ENCODE peak calls at places on chromosomes 3 and 15, in five cellular contexts. One of them, this sample, is unnamed.
A peak's percentile ranks its signal among the peaks of the same experiment; 100 is the strongest.

GRCh38 chr3:64049136-64049535 is 25.8 kb upstream of the PSMD6 start:
- DNase-seq in tibial nerve: no peak
- DNase-seq in upper lobe of right lung: no peak
- DNase-seq in GM12878: no peak
- DNase-seq in GM23248: peak; percentile 77
- DNase-seq in this sample: no peak

GRCh38 chr3:102035118-102035517 is 185.8 kb downstream of the NFKBIZ start:
- DNase-seq in GM23248: no peak
- DNase-seq in tibial nerve: no peak
- DNase-seq in GM12878: no peak
- DNase-seq in upper lobe of right lung: no peak
- DNase-seq in this sample: no peak

GRCh38 chr3:49689046-49689886 is at the start of the genes MST1 and RNF123:
- DNase-seq in GM23248: peak; percentile 89
- DNase-seq in GM12878: peak; percentile 59
- DNase-seq in tibial nerve: peak; percentile 62
- DNase-seq in upper lobe of right lung: peak; percentile 96
- DNase-seq in this sample: peak; percentile 93

GRCh38 chr3:48347500-48347899 is 14.0 kb upstream of the SPINK8 start:
- DNase-seq in GM23248: peak; percentile 4
- DNase-seq in tibial nerve: no peak
- DNase-seq in GM12878: no peak
- DNase-seq in upper lobe of right lung: no peak
- DNase-seq in this sample: no peak

GRCh38 chr15:41971893-41972340 is 440 bp downstream of the EHD4 start:
- DNase-seq in upper lobe of right lung: no peak
- DNase-seq in GM23248: peak; percentile 38
- DNase-seq in GM12878: no peak
- DNase-seq in tibial nerve: no peak
- DNase-seq in this sample: no peak

GRCh38 chr3:142507241-142507640 is 59.4 kb upstream of the XRN1 start:
- DNase-seq in GM23248: peak; percentile 33
- DNase-seq in upper lobe of right lung: no peak
- DNase-seq in tibial nerve: no peak
- DNase-seq in GM12878: no peak
- DNase-seq in this sample: no peak

GRCh38 chr3:194874206-194874605 is 188.5 kb downstream of the FAM43A start:
- DNase-seq in tibial nerve: no peak
- DNase-seq in upper lobe of right lung: no peak
- DNase-seq in GM23248: no peak
- DNase-seq in GM12878: no peak
- DNase-seq in this sample: no peak

GRCh38 chr3:105368575-105369500 is 2.1 kb downstream of the ALCAM start:
- DNase-seq in tibial nerve: no peak
- DNase-seq in upper lobe of right lung: peak; percentile 90
- DNase-seq in GM12878: peak; percentile 69
- DNase-seq in GM23248: peak; percentile 76
- DNase-seq in this sample: no peak

GRCh38 chr3:171264758-171265157 is 195.4 kb downstream of the TNIK start:
- DNase-seq in GM23248: no peak
- DNase-seq in upper lobe of right lung: no peak
- DNase-seq in GM12878: no peak
- DNase-seq in tibial nerve: no peak
- DNase-seq in this sample: no peak

GRCh38 chr15:100175406-100176114 is 166.2 kb downstream of the ADAMTS17 start:
- DNase-seq in GM23248: no peak
- DNase-seq in upper lobe of right lung: no peak
- DNase-seq in GM12878: no peak
- DNase-seq in tibial nerve: no peak
- DNase-seq in this sample: no peak

GRCh38 chr15:40367038-40367672 is 9.1 kb downstream of the DISP2 start:
- DNase-seq in upper lobe of right lung: peak; percentile 64
- DNase-seq in tibial nerve: no peak
- DNase-seq in GM23248: no peak
- DNase-seq in GM12878: no peak
- DNase-seq in this sample: no peak

GRCh38 chr15:28879551-28879950 is 6.2 kb upstream of the APBA2 start:
- DNase-seq in GM12878: no peak
- DNase-seq in GM23248: no peak
- DNase-seq in upper lobe of right lung: no peak
- DNase-seq in tibial nerve: no peak
- DNase-seq in this sample: no peak

GRCh38 chr15:58463815-58464697 is 32.3 kb downstream of the LIPC start:
- DNase-seq in upper lobe of right lung: no peak
- DNase-seq in tibial nerve: no peak
- DNase-seq in GM12878: no peak
- DNase-seq in GM23248: peak; percentile 25
- DNase-seq in this sample: no peak

GRCh38 chr3:196688349-196688748 is 23.7 kb downstream of the CEP19 start:
- DNase-seq in GM23248: peak; percentile 96
- DNase-seq in tibial nerve: no peak
- DNase-seq in upper lobe of right lung: peak; percentile 84
- DNase-seq in GM12878: no peak
- DNase-seq in this sample: no peak

GRCh38 chr3:28299705-28300104 is 48.8 kb upstream of the ZCWPW2 start:
- DNase-seq in GM12878: no peak
- DNase-seq in tibial nerve: no peak
- DNase-seq in GM23248: no peak
- DNase-seq in upper lobe of right lung: no peak
- DNase-seq in this sample: no peak

GRCh38 chr15:92892201-92892555 is 7.9 kb upstream of the CHD2 start:
- DNase-seq in upper lobe of right lung: no peak
- DNase-seq in GM23248: no peak
- DNase-seq in tibial nerve: no peak
- DNase-seq in GM12878: no peak
- DNase-seq in this sample: no peak

GRCh38 chr15:92887869-92888268 is 12.3 kb upstream of the CHD2 start:
- DNase-seq in upper lobe of right lung: no peak
- DNase-seq in GM12878: no peak
- DNase-seq in GM23248: no peak
- DNase-seq in tibial nerve: no peak
- DNase-seq in this sample: no peak

GRCh38 chr15:92889390-92890113 is 10.6 kb upstream of the CHD2 start:
- DNase-seq in tibial nerve: no peak
- DNase-seq in GM23248: no peak
- DNase-seq in upper lobe of right lung: no peak
- DNase-seq in GM12878: no peak
- DNase-seq in this sample: no peak

GRCh38 chr15:92893200-92893599 is 6.9 kb upstream of the CHD2 start:
- DNase-seq in GM12878: no peak
- DNase-seq in GM23248: no peak
- DNase-seq in upper lobe of right lung: no peak
- DNase-seq in tibial nerve: no peak
- DNase-seq in this sample: no peak

DNA sequence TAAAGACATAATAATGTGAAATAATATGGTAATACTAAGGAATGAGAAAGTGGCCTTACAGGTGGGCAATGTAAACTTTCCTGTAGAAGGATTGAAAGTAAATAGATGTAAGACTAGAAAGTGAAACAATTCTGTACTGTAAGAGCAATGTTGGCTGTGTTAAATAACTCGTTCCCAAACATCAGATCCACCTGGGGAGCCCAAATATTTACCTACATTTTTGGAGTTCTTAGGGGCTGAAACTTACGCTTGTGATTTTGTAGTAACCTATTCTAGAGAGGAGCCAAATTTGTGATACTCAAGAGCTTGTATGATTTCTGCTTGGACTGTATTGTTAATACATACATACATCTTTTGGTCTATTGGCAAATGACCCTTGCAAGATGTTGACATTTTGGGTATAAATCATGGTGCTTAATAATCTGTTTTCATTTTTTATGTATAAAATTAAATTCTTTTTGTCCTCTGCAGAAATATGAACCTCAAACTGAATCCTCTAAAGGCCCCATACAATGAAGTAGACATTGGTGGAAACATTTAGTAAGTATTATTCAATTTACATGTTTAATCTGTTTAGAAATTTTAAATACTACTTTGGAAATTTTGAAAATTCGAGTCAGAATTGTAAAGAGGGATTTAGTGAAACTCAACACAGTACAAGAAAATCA is 8.5 kb upstream of the CHD2 start:
- DNase-seq in GM23248: no peak
- DNase-seq in upper lobe of right lung: no peak
- DNase-seq in tibial nerve: no peak
- DNase-seq in GM12878: no peak
- DNase-seq in this sample: no peak
- H3K36me3 ChIP-seq in GM23248: peaks cover 95% of the 10 kb centered on the region
- H3K36me3 ChIP-seq in upper lobe of right lung: peaks cover 87% of the 10 kb centered on the region
- H3K36me3 ChIP-seq in tibial nerve: peaks cover 21% of the 10 kb centered on the region
- H3K36me3 ChIP-seq in GM12878: peaks cover 37% of the 10 kb centered on the region
- H3K36me3 ChIP-seq in this sample: peaks cover 96% of the 10 kb centered on the region

DNA sequence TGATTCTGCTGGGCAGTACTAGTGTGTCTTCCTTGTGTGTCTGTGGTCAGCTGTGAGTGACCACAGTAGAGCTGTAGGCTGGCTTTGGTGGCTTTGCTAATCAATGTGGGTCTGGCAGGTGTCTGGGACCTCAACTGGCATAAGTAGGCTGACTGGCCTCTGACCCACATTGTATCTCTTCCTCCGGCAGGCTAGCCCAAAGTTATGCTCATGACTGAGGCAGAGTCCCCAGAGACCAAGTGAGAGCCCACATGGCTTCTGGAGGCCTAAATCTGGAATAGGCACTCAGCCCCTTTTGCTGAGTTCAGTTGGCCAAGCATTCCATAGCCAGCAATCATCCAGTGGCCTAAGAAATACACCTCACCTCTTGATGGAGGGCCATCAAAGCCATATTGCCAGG is 289.1 kb upstream of the SUCLG2 start:
- DNase-seq in tibial nerve: no peak
- DNase-seq in GM12878: no peak
- DNase-seq in GM23248: no peak
- DNase-seq in upper lobe of right lung: no peak
- DNase-seq in this sample: no peak
- H3K27ac ChIP-seq in tibial nerve: no peak overlapping the region
- H3K27ac ChIP-seq in GM12878: no peak overlapping the region
- H3K27ac ChIP-seq in GM23248: no peak overlapping the region
- H3K27ac ChIP-seq in upper lobe of right lung: no peak overlapping the region
- H3K27ac ChIP-seq in this sample: no peak overlapping the region

GRCh38 chr3:5194341-5194740 is 6.8 kb downstream of the EDEM1 start:
- DNase-seq in tibial nerve: no peak
- DNase-seq in GM23248: no peak
- DNase-seq in GM12878: no peak
- DNase-seq in upper lobe of right lung: no peak
- DNase-seq in this sample: no peak

GRCh38 chr3:5192568-5193319 is 5.2 kb downstream of the EDEM1 start:
- DNase-seq in tibial nerve: no peak
- DNase-seq in GM23248: no peak
- DNase-seq in GM12878: no peak
- DNase-seq in upper lobe of right lung: no peak
- DNase-seq in this sample: no peak

GRCh38 chr3:5195605-5196004 is 8.1 kb downstream of the EDEM1 start:
- DNase-seq in GM12878: no peak
- DNase-seq in upper lobe of right lung: peak; percentile 71
- DNase-seq in tibial nerve: no peak
- DNase-seq in GM23248: peak; percentile 47
- DNase-seq in this sample: no peak

GRCh38 chr3:5197022-5197421 is 9.5 kb downstream of the EDEM1 start:
- DNase-seq in GM12878: no peak
- DNase-seq in GM23248: peak; percentile 77
- DNase-seq in tibial nerve: no peak
- DNase-seq in upper lobe of right lung: no peak
- DNase-seq in this sample: no peak

DNA sequence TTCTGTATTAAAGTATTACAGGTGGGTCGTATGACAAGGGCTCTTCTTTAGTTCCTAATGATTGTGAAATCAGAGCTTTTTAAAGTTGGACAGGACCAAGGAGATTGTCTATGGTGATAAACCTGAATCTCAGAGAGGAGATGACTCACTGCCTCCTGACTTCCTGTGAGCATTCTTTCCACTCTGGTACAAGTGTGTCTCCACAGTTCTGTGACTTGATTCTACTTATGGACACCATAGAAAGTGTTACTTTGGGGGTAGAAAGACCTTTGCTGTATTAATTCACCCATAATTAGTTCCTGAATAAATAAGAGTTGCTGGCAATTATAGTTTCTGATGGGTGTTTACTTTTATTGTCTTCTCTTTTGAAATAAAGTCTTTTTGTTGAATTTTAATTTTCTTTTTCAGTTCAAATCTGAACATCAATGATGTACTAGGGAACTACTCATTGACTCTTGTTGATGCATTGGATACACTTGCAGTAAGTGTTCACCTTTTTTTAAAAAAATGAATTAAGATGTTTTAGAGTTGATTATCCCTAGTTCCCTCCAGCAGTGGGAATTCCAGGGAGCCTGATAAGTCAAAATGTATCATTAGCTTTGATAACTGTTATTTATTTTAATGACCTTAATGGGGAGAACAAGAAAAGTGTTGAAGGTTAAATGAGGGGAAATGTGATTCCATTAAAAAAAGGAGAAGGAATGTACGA is 7.4 kb downstream of the EDEM1 start:
- DNase-seq in upper lobe of right lung: no peak
- DNase-seq in GM12878: no peak
- DNase-seq in tibial nerve: no peak
- DNase-seq in GM23248: peak; percentile 93
- DNase-seq in this sample: no peak
- H3K36me3 ChIP-seq in upper lobe of right lung: peaks cover 27% of the 10 kb centered on the region
- H3K36me3 ChIP-seq in GM12878: peaks cover 31% of the 10 kb centered on the region
- H3K36me3 ChIP-seq in tibial nerve: no peaks in the 10 kb centered on the region
- H3K36me3 ChIP-seq in GM23248: no peaks in the 10 kb centered on the region
- H3K36me3 ChIP-seq in this sample: peaks cover 7% of the 10 kb centered on the region

GRCh38 chr3:159911664-159912037 is 77.0 kb upstream of the IL12A start:
- DNase-seq in tibial nerve: no peak
- DNase-seq in GM12878: no peak
- DNase-seq in upper lobe of right lung: no peak
- DNase-seq in GM23248: no peak
- DNase-seq in this sample: no peak
- H3K27ac ChIP-seq in tibial nerve: peak overlapping the region; percentile 71
- H3K27ac ChIP-seq in GM12878: peak overlapping the region; percentile 62
- H3K27ac ChIP-seq in upper lobe of right lung: peak overlapping the region; percentile 56
- H3K27ac ChIP-seq in GM23248: no peak overlapping the region
- H3K27ac ChIP-seq in this sample: no peak overlapping the region

GRCh38 chr15:50735156-50735555 is 30.4 kb downstream of the SPPL2A start:
- DNase-seq in tibial nerve: no peak
- DNase-seq in GM23248: no peak
- DNase-seq in upper lobe of right lung: no peak
- DNase-seq in GM12878: no peak
- DNase-seq in this sample: no peak

GRCh38 chr15:50740955-50741354 is 24.6 kb downstream of the SPPL2A start:
- DNase-seq in GM23248: no peak
- DNase-seq in tibial nerve: no peak
- DNase-seq in upper lobe of right lung: no peak
- DNase-seq in GM12878: no peak
- DNase-seq in this sample: no peak

GRCh38 chr15:50736823-50737222 is 28.7 kb downstream of the SPPL2A start:
- DNase-seq in tibial nerve: no peak
- DNase-seq in upper lobe of right lung: no peak
- DNase-seq in GM12878: no peak
- DNase-seq in GM23248: no peak
- DNase-seq in this sample: no peak
- H3K36me3 ChIP-seq in tibial nerve: peaks cover 20% of the 10 kb centered on the region
- H3K36me3 ChIP-seq in upper lobe of right lung: peaks cover 75% of the 10 kb centered on the region
- H3K36me3 ChIP-seq in GM12878: peaks cover 19% of the 10 kb centered on the region
- H3K36me3 ChIP-seq in GM23248: peaks cover 45% of the 10 kb centered on the region
- H3K36me3 ChIP-seq in this sample: peaks cover 12% of the 10 kb centered on the region

This sample was measured in SJCRH30.